ENCODE peak calls at places on chromosomes 12 and 14, in seven cellular contexts. T, F, X, K, D, S and Q are unnamed samples.

GRCh38 chr12:12405882-12406281 is 49.0 kb downstream of the BORCS5 start:
- DNase-seq in T (peak), F (no peak), X (peak), K (no peak), D (no peak), S (no peak), Q (no peak)

GRCh38 chr12:11651785-11652184 is 2.3 kb downstream of the ETV6 start:
- DNase-seq in T (no peak), F (no peak), X (no peak), K (no peak), D (no peak), S (no peak), Q (no peak)

GRCh38 chr14:51394391-51394790 is 154.3 kb downstream of the TMX1 start:
- DNase-seq in T (no peak), F (no peak), X (no peak), K (no peak), D (no peak), S (no peak), Q (no peak)

GRCh38 chr14:73717998-73718741 is 4.0 kb upstream of the PNMA1 start:
- DNase-seq in T (no peak), F (no peak), X (no peak), K (no peak), D (no peak), S (peak), Q (peak)

GRCh38 chr14:37598973-37599526 is 3.6 kb downstream of the TTC6 start:
- DNase-seq in T (no peak), F (no peak), X (no peak), K (no peak), D (no peak), S (no peak), Q (no peak)

GRCh38 chr14:65277027-65277426 is 135.5 kb upstream of the FUT8 start:
- DNase-seq in T (no peak), F (no peak), X (no peak), K (no peak), D (no peak), S (no peak), Q (no peak)

GRCh38 chr14:35231207-35231755 is 60.9 kb upstream of the PSMA6 start:
- DNase-seq in T (no peak), F (no peak), X (no peak), K (no peak), D (no peak), S (no peak), Q (no peak)

GRCh38 chr12:1776139-1776975 is 44.0 kb upstream of the LRTM2 start:
- DNase-seq in T (no peak), F (no peak), X (peak), K (no peak), D (no peak), S (no peak), Q (no peak)

GRCh38 chr12:110037315-110037714 is 11.0 kb downstream of the C12orf76 start:
- DNase-seq in T (no peak), F (peak), X (no peak), K (no peak), D (no peak), S (no peak), Q (no peak)

GRCh38 chr12:21940972-21941521 is at the start of gene ABCC9:
- DNase-seq in T (no peak), F (peak), X (no peak), K (peak), D (no peak), S (peak), Q (no peak)

GRCh38 chr14:21735639-21736307 is 62.2 kb upstream of the OR4E1 start:
- DNase-seq in T (no peak), F (no peak), X (no peak), K (no peak), D (no peak), S (no peak), Q (no peak)

GRCh38 chr14:66315548-66315947 is 170.6 kb upstream of the CCDC196 start:
- DNase-seq in T (no peak), F (no peak), X (no peak), K (no peak), D (no peak), S (no peak), Q (no peak)

GRCh38 chr12:43294147-43294546 is 257.9 kb downstream of the ADAMTS20 start:
- DNase-seq in T (no peak), F (no peak), X (no peak), K (no peak), D (no peak), S (no peak), Q (no peak)

GRCh38 chr14:71487941-71488340 is 444.3 kb upstream of the RGS6 start:
- DNase-seq in T (no peak), F (no peak), X (no peak), K (no peak), D (no peak), S (no peak), Q (no peak)

GRCh38 chr14:23025181-23025788 is 9.4 kb downstream of the PSMB5 start:
- DNase-seq in T (no peak), F (no peak), X (no peak), K (no peak), D (no peak), S (no peak), Q (no peak)

GRCh38 chr14:51855234-51855633 is 5.2 kb upstream of the GNG2 start:
- DNase-seq in T (no peak), F (no peak), X (no peak), K (no peak), D (no peak), S (no peak), Q (no peak)

GRCh38 chr14:60002819-60003492 is 83.0 kb downstream of the LRRC9 start:
- DNase-seq in T (no peak), F (no peak), X (no peak), K (no peak), D (no peak), S (peak), Q (no peak)

GRCh38 chr12:75603475-75603874 is 92.1 kb upstream of the KRR1 start:
- DNase-seq in T (no peak), F (no peak), X (no peak), K (no peak), D (no peak), S (no peak), Q (no peak)

GRCh38 chr12:111443586-111443985 is 37.9 kb downstream of the SH2B3 start:
- DNase-seq in T (no peak), F (peak), X (no peak), K (no peak), D (no peak), S (peak), Q (peak)

GRCh38 chr12:123937707-123938600 is 34.7 kb downstream of the CCDC92 start:
- DNase-seq in T (no peak), F (no peak), X (no peak), K (no peak), D (no peak), S (no peak), Q (no peak)

GRCh38 chr14:96265387-96265786 is 9.4 kb downstream of the BDKRB1 start:
- DNase-seq in T (no peak), F (no peak), X (no peak), K (no peak), D (no peak), S (no peak), Q (no peak)

GRCh38 chr14:68135028-68135427 is 315.4 kb downstream of the RAD51B start:
- DNase-seq in T (no peak), F (no peak), X (no peak), K (no peak), D (no peak), S (no peak), Q (no peak)

GRCh38 chr12:107545737-107546363 is 139.7 kb upstream of the PWP1 start:
- DNase-seq in T (no peak), F (no peak), X (no peak), K (no peak), D (no peak), S (no peak), Q (no peak)

GRCh38 chr12:113674996-113675395 is 203.3 kb upstream of the LHX5 start:
- DNase-seq in T (no peak), F (no peak), X (no peak), K (no peak), D (no peak), S (no peak), Q (no peak)

GRCh38 chr12:132610051-132610759 is at the start of gene LRCOL1:
- DNase-seq in T (peak), F (no peak), X (no peak), K (no peak), D (no peak), S (peak), Q (peak)

GRCh38 chr12:116804051-116804450 is 65.9 kb downstream of the RNFT2 start:
- DNase-seq in T (no peak), F (no peak), X (no peak), K (no peak), D (no peak), S (no peak), Q (no peak)
- H3K4me3 ChIP-seq in T (no peak), F (no peak), X (no peak), K (no peak), D (no peak), S (no peak), Q (no peak)

GRCh38 chr12:13471471-13471870 is 274.9 kb downstream of the EMP1 start:
- DNase-seq in T (no peak), F (no peak), X (no peak), K (no peak), D (no peak), S (no peak), Q (no peak)

GRCh38 chr12:13474381-13474780 is 277.9 kb downstream of the EMP1 start:
- DNase-seq in T (no peak), F (no peak), X (no peak), K (no peak), D (no peak), S (no peak), Q (no peak)

DNA sequence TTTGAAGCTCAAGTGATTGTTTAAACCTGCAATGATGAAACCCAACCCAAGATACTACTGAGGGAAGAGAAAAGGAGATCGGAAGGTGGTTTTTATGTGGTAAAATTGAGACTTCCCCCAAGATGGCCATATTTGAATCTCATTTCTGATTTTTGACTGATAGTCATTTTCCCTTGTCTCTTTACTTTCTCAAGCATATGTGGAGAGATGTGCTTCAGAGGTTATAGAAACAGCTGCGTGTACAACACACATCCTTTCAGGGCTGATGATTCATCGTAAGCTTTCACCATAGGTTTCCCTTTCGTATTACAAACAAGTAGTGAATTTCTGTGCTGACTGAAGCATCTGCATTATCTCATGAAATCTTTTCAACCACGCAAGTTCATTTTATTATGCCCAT is 276.2 kb downstream of the EMP1 start:
- DNase-seq in T (no peak), F (no peak), X (no peak), K (no peak), D (no peak), S (no peak), Q (no peak)
- H3K27ac ChIP-seq in T (no peak), F (no peak), X (no peak), K (no peak), D (no peak), S (no peak), Q (no peak)

GRCh38 chr12:38776657-38777056 is 128.7 kb downstream of the CPNE8 start:
- DNase-seq in T (no peak), F (no peak), X (no peak), K (no peak), D (no peak), S (no peak), Q (no peak)

GRCh38 chr12:38772427-38772826 is 133.0 kb downstream of the CPNE8 start:
- DNase-seq in T (no peak), F (no peak), X (no peak), K (no peak), D (no peak), S (no peak), Q (no peak)

GRCh38 chr12:38775457-38775856 is 129.9 kb downstream of the CPNE8 start:
- DNase-seq in T (no peak), F (no peak), X (no peak), K (no peak), D (no peak), S (no peak), Q (no peak)

GRCh38 chr12:38771871-38772270 is 133.5 kb downstream of the CPNE8 start:
- DNase-seq in T (no peak), F (no peak), X (no peak), K (no peak), D (no peak), S (no peak), Q (no peak)
- H3K4me3 ChIP-seq in T (no peak), F (no peak), X (no peak), K (no peak), D (no peak), S (no peak), Q (no peak)

GRCh38 chr14:92655802-92656201 is 92.6 kb downstream of the LGMN start:
- DNase-seq in T (no peak), F (no peak), X (no peak), K (no peak), D (no peak), S (peak), Q (no peak)
- H3K27ac ChIP-seq in T (peak), F (no peak), X (no peak), K (no peak), D (no peak), S (no peak), Q (peak)

DNA sequence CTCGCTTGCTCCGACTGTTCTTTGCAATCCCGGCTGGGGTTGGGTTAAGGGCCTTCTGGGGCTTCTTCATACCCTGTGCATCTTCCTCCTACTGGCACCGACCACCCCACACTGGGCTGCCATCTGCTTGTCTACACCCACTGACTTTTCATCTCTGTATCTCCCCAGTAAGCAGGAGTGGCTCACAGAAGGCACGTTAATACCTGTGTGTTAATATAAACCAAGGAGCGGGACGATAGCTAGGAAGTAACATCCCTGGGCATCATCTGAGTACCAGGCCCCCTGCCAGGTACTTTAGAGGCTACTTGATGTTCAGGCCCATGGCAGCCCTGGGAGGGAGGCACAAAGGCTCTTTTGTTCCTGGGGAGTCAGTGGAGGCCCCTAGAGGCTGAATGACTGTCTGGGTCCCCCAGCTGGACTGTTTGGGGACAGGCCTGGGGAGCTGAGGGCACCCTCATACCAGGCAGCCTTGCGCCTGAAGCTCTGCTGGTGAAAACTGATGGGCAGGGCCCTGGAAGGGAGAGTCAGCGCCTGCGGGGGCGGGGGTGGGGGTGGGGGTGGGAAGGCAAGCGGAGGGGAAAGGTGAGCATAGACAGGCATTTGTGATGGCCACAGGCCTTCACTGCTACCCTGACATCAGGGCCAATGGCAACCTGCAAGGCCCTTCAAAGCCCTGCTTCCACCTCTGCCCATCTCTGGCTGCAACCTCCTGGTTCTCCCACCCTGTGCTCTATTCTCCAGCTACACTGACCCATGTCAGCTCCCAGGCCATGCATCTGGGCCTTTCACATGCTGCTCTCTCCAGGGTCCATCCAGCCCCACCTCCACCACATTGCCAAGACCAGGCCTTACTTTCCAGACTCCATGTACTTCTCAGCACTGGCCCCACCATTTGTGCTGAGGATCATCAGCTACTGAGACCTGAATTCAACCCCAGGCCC is 34.2 kb upstream of the DEGS2 start:
- DNase-seq in T (no peak), F (no peak), X (no peak), K (no peak), D (no peak), S (no peak), Q (no peak)
- H3K4me3 ChIP-seq in T (peak), F (peak), X (peak), K (peak), D (peak), S (peak), Q (peak)

DNA sequence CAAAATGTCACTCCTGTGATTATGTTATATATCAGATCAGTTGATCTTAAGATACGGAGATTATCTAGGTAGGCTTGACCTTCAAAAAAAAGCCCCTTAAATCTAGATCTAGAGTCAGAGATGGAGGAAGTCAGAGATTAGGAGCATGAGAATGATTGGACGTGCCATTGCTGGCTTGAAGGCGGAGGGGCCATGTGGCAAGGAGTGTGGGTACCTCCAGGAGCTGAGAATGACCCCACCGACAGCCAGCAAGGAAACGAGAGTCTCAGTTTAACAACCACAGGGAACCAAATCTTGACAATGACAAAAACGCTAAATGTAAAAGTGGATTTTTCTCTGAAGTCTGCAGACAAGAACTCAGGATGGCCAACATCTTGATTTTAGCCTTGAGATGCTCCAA is 32.5 kb upstream of the MANSC4 start:
- DNase-seq in T (no peak), F (no peak), X (no peak), K (no peak), D (no peak), S (no peak), Q (no peak)
- H3K27ac ChIP-seq in T (no peak), F (no peak), X (no peak), K (no peak), D (no peak), S (no peak), Q (no peak)